ENCODE peak calls at places on chromosome 9, in four cellular contexts. G is glutamatergic neuron, U is cardiac muscle cell, A is breast epithelium. N is an unnamed sample.
A peak's percentile ranks its signal among the peaks of the same experiment; 100 is the strongest.

GRCh38 chr9:114382951-114383865 is 4.6 kb downstream of the AKNA start:
- DNase-seq in G (peak; percentile 51), U (peak; percentile 67), A (no peak), N (no peak)

GRCh38 chr9:131618071-131618479 is 72.8 kb downstream of the PRRT1B start:
- DNase-seq in G (no peak), U (peak; percentile 52), A (peak; percentile 42), N (no peak)

GRCh38 chr9:79140751-79141150 is 431.0 kb upstream of the TLE4 start:
- DNase-seq in G (no peak), U (no peak), A (no peak), N (no peak)

GRCh38 chr9:129703667-129704355 is 38.4 kb downstream of the PRRX2 start:
- DNase-seq in G (no peak), U (no peak), A (no peak), N (no peak)

GRCh38 chr9:91515074-91515687 is 91.5 kb upstream of the NFIL3 start:
- DNase-seq in G (peak; percentile 37), U (no peak), A (no peak), N (peak; percentile 65)

GRCh38 chr9:27545471-27545870 is 15.9 kb upstream of the MOB3B start:
- DNase-seq in G (no peak), U (no peak), A (no peak), N (no peak)

GRCh38 chr9:19994296-19994695 is 205.5 kb upstream of the SLC24A2 start:
- DNase-seq in G (no peak), U (no peak), A (no peak), N (peak; percentile 44)

GRCh38 chr9:95740217-95741004 is 135.1 kb upstream of the ERCC6L2 start:
- DNase-seq in G (no peak), U (no peak), A (no peak), N (no peak)

GRCh38 chr9:92650839-92651621 is 18.9 kb downstream of the IPPK start:
- DNase-seq in G (no peak), U (no peak), A (no peak), N (no peak)

GRCh38 chr9:86766912-86767311 is 180.4 kb downstream of the GAS1 start:
- DNase-seq in G (no peak), U (no peak), A (peak; percentile 93), N (peak; percentile 87)

GRCh38 chr9:94860678-94861588 is 134.4 kb downstream of the AOPEP start:
- DNase-seq in G (no peak), U (no peak), A (no peak), N (peak; percentile 97)

GRCh38 chr9:133375116-133375723 is 640 bp downstream of the SURF4 start:
- DNase-seq in G (no peak), U (peak; percentile 41), A (no peak), N (no peak)